ENCODE peak calls at places on chromosomes 2 and 18, in five cellular contexts. S is K562, X is GM23248, U is neural progenitor cell, O is IMR-90. V is an unnamed sample.

GRCh38 chr2:37637985-37638384 is 33.5 kb downstream of the CDC42EP3 start:
- DNase-seq in U (no peak), S (no peak), X (peak), O (peak), V (no peak)

GRCh38 chr2:179233626-179234430 is 30.8 kb downstream of the SESTD1 start:
- DNase-seq in X (no peak), S (no peak), O (no peak), U (no peak), V (peak)

GRCh38 chr18:42614619-42615293 is 500.7 kb downstream of the RIT2 start:
- DNase-seq in O (no peak), S (no peak), U (no peak), X (no peak), V (no peak)

GRCh38 chr2:11720752-11721151 is 25.7 kb upstream of the LPIN1 start:
- DNase-seq in U (no peak), S (no peak), O (no peak), X (no peak), V (no peak)

GRCh38 chr18:961644-962355 is 57.1 kb downstream of the ADCYAP1 start:
- DNase-seq in S (peak), X (peak), U (peak), O (peak), V (peak)

GRCh38 chr2:70552501-70553333 is 909 bp downstream of the TGFA start:
- DNase-seq in U (peak), S (no peak), X (peak), O (no peak), V (peak)

GRCh38 chr2:105800036-105800755 is 55.5 kb downstream of the NCK2 start:
- DNase-seq in X (peak), O (peak), U (no peak), S (no peak), V (no peak)

GRCh38 chr2:170157025-170157684 is 20.8 kb upstream of the MYO3B start:
- DNase-seq in X (peak), O (peak), S (no peak), U (no peak), V (peak)

GRCh38 chr2:209556354-209556961 is 132.6 kb downstream of the MAP2 start:
- DNase-seq in S (no peak), O (peak), X (peak), U (peak), V (peak)

GRCh38 chr2:99850076-99850710 is 292.2 kb downstream of the AFF3 start:
- DNase-seq in U (no peak), S (no peak), O (peak), X (no peak), V (peak)

GRCh38 chr2:19358242-19359020 is at the start of gene OSR1:
- DNase-seq in S (no peak), U (peak), O (peak), X (peak), V (peak)

GRCh38 chr2:236546561-236546961 is 23.1 kb upstream of the ACKR3 start:
- DNase-seq in O (no peak), X (no peak), U (no peak), S (no peak), V (no peak)

GRCh38 chr2:45690223-45690622 is 38.7 kb downstream of the PRKCE start:
- DNase-seq in O (no peak), S (no peak), X (no peak), U (no peak), V (no peak)

GRCh38 chr18:7133181-7133580 is 15.6 kb upstream of the LAMA1 start:
- DNase-seq in X (peak), U (no peak), O (peak), S (no peak), V (no peak)

GRCh38 chr2:173217106-173217840 is 137.4 kb upstream of the CDCA7 start:
- DNase-seq in O (peak), X (no peak), U (no peak), S (no peak), V (no peak)

GRCh38 chr2:191012346-191012745 is 1.6 kb downstream of the STAT1 start:
- DNase-seq in U (no peak), X (no peak), O (no peak), S (no peak), V (peak)

GRCh38 chr2:48411030-48411429 is 118.9 kb upstream of the STON1 start:
- DNase-seq in O (no peak), X (no peak), S (no peak), U (no peak), V (no peak)
- H2AFZ ChIP-seq in O (no peak), X (no peak), S (no peak), U (no peak), V (no peak)

GRCh38 chr18:10242922-10243680 is 211.3 kb upstream of the APCDD1 start:
- DNase-seq in O (no peak), S (peak), X (no peak), U (peak), V (peak)
- H2AFZ ChIP-seq in O (no peak), S (no peak), X (no peak), U (no peak), V (no peak)

DNA sequence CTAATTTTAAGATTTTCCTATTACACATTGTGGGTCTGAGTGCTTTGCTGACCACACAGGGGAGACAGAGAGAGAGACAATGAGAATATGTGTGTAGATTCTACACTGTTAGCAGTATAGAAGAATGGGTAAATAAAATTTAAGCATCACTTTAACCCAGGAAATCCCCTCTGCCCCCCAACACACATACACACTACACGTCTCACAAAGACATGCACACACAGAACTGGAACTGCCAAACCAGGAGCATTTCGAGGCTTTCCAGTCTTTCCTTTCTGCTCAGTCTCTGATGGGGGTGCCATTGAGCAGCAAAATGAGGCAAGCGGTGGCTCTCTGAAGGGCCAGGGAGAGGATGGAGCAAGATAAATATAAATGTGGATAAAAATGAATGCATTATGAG is 2.5 kb downstream of the MERTK start:
- DNase-seq in X (peak), U (peak), S (peak), O (peak), V (peak)
- H2AFZ ChIP-seq in X (no peak), U (no peak), S (peak), O (no peak), V (no peak)

DNA sequence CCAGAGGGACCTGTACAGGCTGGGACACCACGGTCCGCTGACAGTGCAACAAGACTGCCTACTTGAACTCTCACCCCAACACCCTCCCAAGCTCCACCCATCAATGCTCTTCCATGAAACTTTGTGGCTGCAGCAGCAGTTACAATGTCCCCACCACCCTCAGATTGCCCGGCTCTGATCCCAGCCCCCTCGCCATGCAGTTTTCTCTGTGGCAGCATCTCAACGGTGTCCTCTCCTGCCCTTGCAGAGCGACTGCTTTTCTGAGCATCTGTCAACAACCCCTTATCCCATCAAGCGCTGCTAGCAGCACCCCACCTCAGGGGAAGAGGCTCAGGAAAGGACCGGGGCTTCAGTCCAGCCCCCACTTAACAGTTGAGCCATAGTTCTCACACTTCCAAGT is 137.1 kb upstream of the NDUFV2 start:
- DNase-seq in O (no peak), X (no peak), S (no peak), U (no peak), V (no peak)
- H2AFZ ChIP-seq in O (peak), X (no peak), S (peak), U (peak), V (no peak)

V was measured in PC-3.